ENCODE peak calls at places on chromosomes 12 and 14, in four cellular contexts. E is CD4-positive, alpha-beta T cell; B is left lung; R is fibroblast of lung. G is an unnamed sample.

GRCh38 chr14:78863143-78863542 is 693.0 kb downstream of the NRXN3 start:
- DNase-seq in B (no peak), R (peak; percentile 37), E (no peak), G (peak; percentile 72)

GRCh38 chr12:111757361-111758119 is 9.2 kb upstream of the ALDH2 start:
- DNase-seq in E (no peak), B (peak; percentile 82), R (peak; percentile 67), G (no peak)

GRCh38 chr12:7004287-7004803 is 13.9 kb downstream of the LPCAT3 start:
- DNase-seq in E (no peak), B (no peak), R (no peak), G (no peak)

GRCh38 chr12:88172844-88173407 is 30.8 kb downstream of the TMTC3 start:
- DNase-seq in R (peak; percentile 12), E (no peak), B (no peak), G (no peak)

GRCh38 chr14:93953263-93953662 is 23.1 kb downstream of the ASB2 start:
- DNase-seq in B (peak; percentile 34), R (no peak), E (no peak), G (no peak)

GRCh38 chr14:48247972-48248371 is 572.6 kb upstream of the MDGA2 start:
- DNase-seq in R (no peak), B (no peak), E (no peak), G (no peak)

GRCh38 chr14:37610945-37611523 is 15.6 kb downstream of the TTC6 start:
- DNase-seq in B (no peak), E (no peak), R (no peak), G (no peak)

GRCh38 chr12:31021809-31022492 is 51.7 kb upstream of the DDX11 start:
- DNase-seq in E (no peak), B (no peak), R (peak; percentile 18), G (no peak)

GRCh38 chr12:93957870-93958269 is 190.5 kb upstream of the PLXNC1 start:
- DNase-seq in E (no peak), R (no peak), B (no peak), G (no peak)

GRCh38 chr14:52954346-52955214 is 3.7 kb upstream of the FERMT2 start:
- DNase-seq in B (no peak), R (peak; percentile 89), E (no peak), G (no peak)

GRCh38 chr14:100880271-100881101 is 23.0 kb downstream of the RTL1 start:
- DNase-seq in B (peak; percentile 64), E (no peak), R (no peak), G (no peak)

GRCh38 chr12:24724765-24725307 is 224.1 kb downstream of the BCAT1 start:
- DNase-seq in R (no peak), E (no peak), B (no peak), G (no peak)

GRCh38 chr12:104521731-104522130 is 65.0 kb downstream of the CHST11 start:
- DNase-seq in R (peak; percentile 31), B (no peak), E (no peak), G (no peak)

GRCh38 chr12:108856428-108857157 is 790 bp downstream of the SSH1 start:
- DNase-seq in E (peak; percentile 35), R (peak; percentile 78), B (peak; percentile 86), G (peak; percentile 47)

GRCh38 chr12:22880810-22881209 is 255.8 kb downstream of the ETNK1 start:
- DNase-seq in E (no peak), B (no peak), R (no peak), G (no peak)

GRCh38 chr12:10143205-10143604 is 13.2 kb upstream of the CLEC7A start:
- DNase-seq in E (no peak), B (no peak), R (no peak), G (no peak)

GRCh38 chr12:7645395-7646177 is 20.1 kb downstream of the APOBEC1 start:
- DNase-seq in R (peak; percentile 46), B (no peak), E (peak; percentile 6), G (no peak)

GRCh38 chr12:85016423-85016822 is 19.7 kb downstream of the TSPAN19 start:
- DNase-seq in E (no peak), R (peak; percentile 97), B (no peak), G (no peak)

GRCh38 chr12:94718114-94718513 is 67.8 kb upstream of the TMCC3 start:
- DNase-seq in E (no peak), B (no peak), R (peak; percentile 36), G (no peak)

GRCh38 chr12:77697126-77697525 is 133.6 kb upstream of the NAV3 start:
- DNase-seq in R (no peak), B (no peak), E (no peak), G (no peak)

GRCh38 chr14:105844047-105844630 is 317.8 kb downstream of the TMEM121 start:
- DNase-seq in B (peak; percentile 72), R (no peak), E (no peak), G (no peak)

GRCh38 chr14:91647817-91648216 is 84.1 kb downstream of the CATSPERB start:
- DNase-seq in B (no peak), R (no peak), E (no peak), G (no peak)

GRCh38 chr14:105385698-105386365 is 12.5 kb upstream of the TEX22 start:
- DNase-seq in E (no peak), R (no peak), B (peak; percentile 30), G (no peak)

GRCh38 chr12:89225808-89226368 is 126.4 kb downstream of the DUSP6 start:
- DNase-seq in R (peak; percentile 92), B (no peak), E (no peak), G (no peak)

GRCh38 chr14:101457936-101458535 is 103.3 kb upstream of the DIO3 start:
- DNase-seq in E (no peak), R (no peak), B (no peak), G (no peak)

GRCh38 chr14:105148604-105149145 is 19.9 kb downstream of the JAG2 start:
- DNase-seq in E (no peak), B (peak; percentile 77), R (no peak), G (no peak)

DNA sequence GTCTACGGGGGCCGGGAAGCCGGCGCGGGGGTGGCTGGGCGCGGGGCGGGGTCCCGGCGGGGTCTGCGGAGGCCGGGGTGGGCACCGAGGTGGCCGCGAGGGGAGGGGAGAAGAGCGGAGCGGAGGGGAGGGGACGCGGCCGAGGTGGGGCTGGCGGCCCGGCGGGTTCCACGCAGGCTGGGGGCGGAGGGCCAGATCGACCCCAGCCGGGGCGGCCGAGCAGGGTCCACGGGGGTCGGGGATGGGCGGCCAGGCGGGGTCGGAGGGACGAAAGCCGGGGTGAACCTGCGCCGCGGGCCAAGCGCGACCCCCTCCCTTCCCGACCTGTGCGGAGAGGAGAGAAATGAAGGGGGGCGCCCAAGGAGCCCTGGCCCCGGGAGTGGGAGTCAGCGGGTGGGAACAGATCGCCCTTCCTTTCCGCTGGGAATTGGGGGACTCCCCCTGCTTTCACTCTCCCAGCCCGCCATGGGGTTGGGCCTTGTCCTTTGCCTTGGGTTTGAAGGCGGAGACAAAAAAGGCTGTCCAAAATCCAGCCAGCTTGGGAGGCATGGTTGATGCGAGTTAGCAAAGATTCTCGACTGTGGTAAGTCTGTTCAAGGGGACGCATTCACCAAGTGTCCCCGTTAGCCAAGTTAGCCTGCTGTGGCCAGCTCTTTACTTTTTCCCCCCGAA is 493 bp upstream of the CKAP4 start:
- DNase-seq in E (no peak), R (peak; percentile 71), B (no peak), G (peak; percentile 53)
- TF ChIP-seq CTCF in E (no peak), R (no peak), B (no peak), G (no peak)

GRCh38 chr14:80781968-80782367 is 159.6 kb downstream of the CEP128 start:
- DNase-seq in R (no peak), B (no peak), E (no peak), G (no peak)

GRCh38 chr14:80787876-80788275 is 153.7 kb downstream of the CEP128 start:
- DNase-seq in R (no peak), B (no peak), E (no peak), G (no peak)

GRCh38 chr14:80784824-80785223 is 156.7 kb downstream of the CEP128 start:
- DNase-seq in R (peak; percentile 55), E (no peak), B (no peak), G (no peak)
- TF ChIP-seq CTCF in R (peak; percentile 34), E (no peak), B (no peak), G (no peak)

GRCh38 chr12:119864591-119864990 is 12.5 kb downstream of the CIT start:
- DNase-seq in E (no peak), R (no peak), B (no peak), G (no peak)

GRCh38 chr12:119868992-119869391 is 8.1 kb downstream of the CIT start:
- DNase-seq in B (no peak), R (peak; percentile 31), E (no peak), G (no peak)

GRCh38 chr12:119870462-119870861 is 6.7 kb downstream of the CIT start:
- DNase-seq in R (peak; percentile 69), E (no peak), B (no peak), G (no peak)

GRCh38 chr12:119869720-119870119 is 7.4 kb downstream of the CIT start:
- DNase-seq in R (peak; percentile 91), E (no peak), B (no peak), G (no peak)
- TF ChIP-seq CTCF in R (no peak), E (no peak), B (no peak), G (no peak)

GRCh38 chr14:61213116-61213720 is 67.9 kb downstream of the TMEM30B start:
- DNase-seq in R (peak; percentile 60), B (no peak), E (no peak), G (no peak)
- TF ChIP-seq CTCF in R (no peak), B (no peak), E (no peak), G (no peak)

G was measured in mesothelial cell of epicardium.